ENCODE peak calls at places on chromosome 16, in four cellular contexts. K is GM12878, C is K562, N is HepG2. B is an unnamed sample.

GRCh38 chr16:75130150-75130771 is 13.7 kb upstream of the LDHD start:
- DNase-seq in C (no peak), N (peak), K (no peak), B (no peak)

GRCh38 chr16:70725024-70725911 is 39.4 kb upstream of the MTSS2 start:
- DNase-seq in K (no peak), N (peak), C (no peak), B (no peak)

GRCh38 chr16:56041556-56042140 is 149.6 kb upstream of the GNAO1 start:
- DNase-seq in K (no peak), N (peak), C (peak), B (peak)

GRCh38 chr16:84618428-84619102 is 687 bp upstream of the COTL1 start:
- DNase-seq in C (peak), N (peak), K (no peak), B (peak)

GRCh38 chr16:82772215-82772614 is 145.4 kb downstream of the CDH13 start:
- DNase-seq in C (no peak), K (no peak), N (no peak), B (no peak)

GRCh38 chr16:75566889-75567255 is 693 bp downstream of the GABARAPL2 start:
- DNase-seq in K (no peak), N (no peak), C (peak), B (no peak)

GRCh38 chr16:3187798-3188674 is at the start of gene OR1F1:
- DNase-seq in C (no peak), N (peak), K (no peak), B (peak)

GRCh38 chr16:82038941-82039340 is 3.9 kb downstream of the HSD17B2 start:
- DNase-seq in K (no peak), C (no peak), N (no peak), B (no peak)

GRCh38 chr16:29022196-29022595 is 37.3 kb downstream of the LAT start:
- DNase-seq in N (no peak), K (no peak), C (no peak), B (no peak)

GRCh38 chr16:69077251-69077650 is 28.2 kb upstream of the HAS3 start:
- DNase-seq in N (no peak), C (no peak), K (no peak), B (no peak)

GRCh38 chr16:67661101-67661661 is 421 bp downstream of the PARD6A start:
- DNase-seq in K (no peak), N (no peak), C (no peak), B (peak)

GRCh38 chr16:2981177-2981898 is 1.1 kb upstream of the PKMYT1 start:
- DNase-seq in N (peak), K (no peak), C (peak), B (no peak)

GRCh38 chr16:48862087-48862532 is 252.1 kb upstream of the N4BP1 start:
- DNase-seq in K (no peak), C (no peak), N (no peak), B (peak)

GRCh38 chr16:1221628-1222552 is 3.2 kb downstream of the TPSG1 start:
- DNase-seq in C (peak), K (no peak), N (no peak), B (no peak)
- TF ChIP-seq KDM1A in C (no peak), K (no peak), N (no peak), B (no peak)

GRCh38 chr16:57601801-57602478 is 26.5 kb upstream of the ADGRG1 start:
- DNase-seq in C (peak), K (peak), N (no peak), B (no peak)
- TF ChIP-seq POLR2AphosphoS2 in C (no peak), K (no peak), N (no peak), B (no peak)

GRCh38 chr16:7646831-7647230 is 314.2 kb downstream of the RBFOX1 start:
- DNase-seq in N (no peak), K (no peak), C (no peak), B (no peak)

GRCh38 chr16:7644171-7644570 is 311.5 kb downstream of the RBFOX1 start:
- DNase-seq in K (no peak), N (no peak), C (no peak), B (no peak)
- TF ChIP-seq KDM1A in K (no peak), N (no peak), C (no peak), B (no peak)

DNA sequence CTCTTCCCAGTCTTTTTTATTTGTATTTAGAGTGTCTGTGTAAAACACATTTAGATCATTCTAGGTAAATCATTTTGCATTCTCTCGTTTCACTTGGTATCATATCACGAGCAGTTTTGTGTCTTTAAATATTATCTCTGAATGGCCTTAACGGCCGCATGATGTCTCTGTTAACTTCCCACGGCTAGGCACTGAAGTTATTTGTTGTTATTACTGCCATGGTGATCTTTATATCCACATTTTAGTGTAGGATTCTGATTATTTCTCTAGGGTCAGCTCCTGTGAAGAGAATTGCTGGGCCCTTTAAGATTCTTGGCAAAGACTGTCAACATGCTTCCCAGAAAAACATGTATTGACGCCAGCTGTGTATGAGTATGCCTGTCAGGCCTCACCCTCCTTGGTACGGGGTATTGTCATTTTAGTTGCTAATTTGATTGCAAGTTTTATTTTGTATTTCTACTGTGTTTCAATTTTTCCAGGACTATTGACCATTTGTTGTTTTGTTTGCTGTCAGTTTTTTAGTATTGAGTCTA is 263.5 kb downstream of the SNX29 start:
- DNase-seq in N (no peak), K (no peak), C (no peak), B (no peak)
- TF ChIP-seq POLR2AphosphoS2 in N (no peak), K (no peak), C (no peak), B (no peak)